ENCODE peak calls at places on chromosome 7, in five cellular contexts. X is posterior vena cava; W is dermis microvascular lymphatic vessel endothelial cell; M is stimulated activated CD4-positive, alpha-beta T cell treated with anti-CD3 and anti-CD28 coated beads, Interleukin-1b, Interleukin-23, amount 100 ng/mL, for 48 hours; B is PC-3. F is an unnamed sample.

GRCh38 chr7:113639221-113639620 is 279.6 kb downstream of the PPP1R3A start:
- DNase-seq in X (no peak), W (no peak), M (no peak), B (no peak), F (no peak)

GRCh38 chr7:28700790-28701203 is 257.3 kb downstream of the TRIL start:
- DNase-seq in X (no peak), W (no peak), M (no peak), B (no peak), F (peak)

GRCh38 chr7:145036592-145037386 is 200.9 kb upstream of the TPK1 start:
- DNase-seq in X (no peak), W (peak), M (peak), B (peak), F (peak)

GRCh38 chr7:129713544-129713943 is 102.0 kb downstream of the NRF1 start:
- DNase-seq in X (no peak), W (no peak), M (no peak), B (no peak), F (no peak)

GRCh38 chr7:27846388-27846787 is 106.4 kb downstream of the TAX1BP1 start:
- DNase-seq in X (no peak), W (no peak), M (no peak), B (no peak), F (no peak)

GRCh38 chr7:70790215-70791073 is 341.5 kb upstream of the GALNT17 start:
- DNase-seq in X (no peak), W (no peak), M (no peak), B (no peak), F (no peak)

GRCh38 chr7:42910306-42910705 is 1.6 kb downstream of the C7orf25 start:
- DNase-seq in X (no peak), W (no peak), M (no peak), B (no peak), F (no peak)

GRCh38 chr7:5634107-5634950 is 147.1 kb downstream of the RNF216 start:
- DNase-seq in X (peak), W (peak), M (no peak), B (no peak), F (no peak)

GRCh38 chr7:157791261-157791660 is 454.5 kb downstream of the DNAJB6 start:
- DNase-seq in X (no peak), W (no peak), M (no peak), B (peak), F (no peak)

GRCh38 chr7:135512135-135512887 is 2.4 kb upstream of the CNOT4 start:
- DNase-seq in X (no peak), W (peak), M (peak), B (peak), F (peak)

GRCh38 chr7:36642010-36642409 is 82.3 kb downstream of the AOAH start:
- DNase-seq in X (no peak), W (no peak), M (no peak), B (no peak), F (no peak)

GRCh38 chr7:136594739-136595144 is 273.7 kb upstream of the CHRM2 start:
- DNase-seq in X (no peak), W (no peak), M (no peak), B (no peak), F (no peak)

GRCh38 chr7:146126767-146127509 is 10.3 kb downstream of the CNTNAP2 start:
- DNase-seq in X (no peak), W (no peak), M (no peak), B (no peak), F (no peak)

GRCh38 chr7:5333121-5334050 is 50.6 kb downstream of the SLC29A4 start:
- DNase-seq in X (no peak), W (no peak), M (no peak), B (no peak), F (no peak)

GRCh38 chr7:15687645-15688025 is 1.2 kb upstream of the MEOX2 start:
- DNase-seq in X (peak), W (peak), M (no peak), B (no peak), F (no peak)

GRCh38 chr7:130844811-130845580 is 111.0 kb upstream of the KLF14 start:
- DNase-seq in X (no peak), W (peak), M (no peak), B (peak), F (no peak)

GRCh38 chr7:154996756-154997155 is 6.2 kb downstream of the PAXIP1 start:
- DNase-seq in X (no peak), W (no peak), M (no peak), B (no peak), F (no peak)

GRCh38 chr7:130366561-130366960 is 13.7 kb upstream of the CPA1 start:
- DNase-seq in X (peak), W (no peak), M (no peak), B (peak), F (no peak)

GRCh38 chr7:36651404-36651803 is 72.9 kb downstream of the AOAH start:
- DNase-seq in X (no peak), W (no peak), M (no peak), B (peak), F (no peak)

GRCh38 chr7:37920305-37920618 is 178 bp upstream of the EPDR1 start:
- DNase-seq in X (no peak), W (no peak), M (no peak), B (no peak), F (no peak)

GRCh38 chr7:44113764-44114354 is 9.5 kb downstream of the POLD2 start:
- DNase-seq in X (no peak), W (no peak), M (no peak), B (no peak), F (no peak)

GRCh38 chr7:3432916-3433315 is 131.9 kb downstream of the SDK1 start:
- DNase-seq in X (no peak), W (no peak), M (no peak), B (no peak), F (no peak)

GRCh38 chr7:132508724-132509348 is 67.4 kb downstream of the PLXNA4 start:
- DNase-seq in X (no peak), W (no peak), M (no peak), B (no peak), F (no peak)

GRCh38 chr7:134462337-134462925 is 3.5 kb upstream of the AKR1B1 start:
- DNase-seq in X (no peak), W (no peak), M (no peak), B (peak), F (no peak)

GRCh38 chr7:123148813-123149212 is 51.0 kb downstream of the SLC13A1 start:
- DNase-seq in X (no peak), W (peak), M (no peak), B (peak), F (no peak)

GRCh38 chr7:155002411-155003214 is at the start of gene PAXIP1:
- DNase-seq in X (no peak), W (peak), M (peak), B (peak), F (peak)

GRCh38 chr7:20894806-20895205 is 108.1 kb upstream of the SP8 start:
- DNase-seq in X (no peak), W (no peak), M (no peak), B (peak), F (no peak)

GRCh38 chr7:114026486-114027089 is 107.8 kb upstream of the PPP1R3A start:
- DNase-seq in X (no peak), W (peak), M (no peak), B (peak), F (peak)

GRCh38 chr7:17434841-17435692 is 136.6 kb downstream of the AHR start:
- DNase-seq in X (no peak), W (no peak), M (no peak), B (peak), F (no peak)

GRCh38 chr7:3207387-3207786 is 93.7 kb upstream of the SDK1 start:
- DNase-seq in X (no peak), W (no peak), M (no peak), B (no peak), F (no peak)

GRCh38 chr7:149196151-149196704 is 882 bp downstream of the ZNF282 start:
- DNase-seq in X (no peak), W (peak), M (no peak), B (no peak), F (peak)

GRCh38 chr7:92639213-92639896 is 49.2 kb upstream of the FAM133B start:
- DNase-seq in X (no peak), W (no peak), M (no peak), B (no peak), F (no peak)

GRCh38 chr7:151351967-151352366 is 10.4 kb downstream of the NUB1 start:
- DNase-seq in X (peak), W (peak), M (peak), B (no peak), F (no peak)

GRCh38 chr7:65438593-65438992 is 64.9 kb downstream of the ZNF92 start:
- DNase-seq in X (no peak), W (peak), M (no peak), B (peak), F (no peak)

GRCh38 chr7:139731802-139732470 is 45.9 kb downstream of the HIPK2 start:
- DNase-seq in X (peak), W (peak), M (no peak), B (peak), F (no peak)

GRCh38 chr7:139720705-139721231 is 57.0 kb downstream of the HIPK2 start:
- DNase-seq in X (no peak), W (peak), M (no peak), B (peak), F (no peak)